ENCODE peak calls at places on chromosomes 3 and 15, in seven cellular contexts. D is testis, N is sigmoid colon, K is uterus, Z is lower leg skin, Y is heart left ventricle, J is A549. S is an unnamed sample.

GRCh38 chr15:66830358-66830757 is 128.3 kb downstream of the SMAD6 start:
- DNase-seq in D (no peak), N (no peak), K (no peak), Z (no peak), Y (no peak), J (no peak), S (no peak)

GRCh38 chr15:68062946-68063345 is 8.8 kb downstream of the PIAS1 start:
- DNase-seq in D (no peak), N (no peak), K (no peak), Z (no peak), Y (no peak), J (no peak), S (no peak)

GRCh38 chr15:68334661-68335124 is 57.1 kb downstream of the FEM1B start:
- DNase-seq in D (no peak), N (no peak), K (no peak), Z (no peak), Y (no peak), J (no peak), S (no peak)

GRCh38 chr3:79968418-79968817 is 200.6 kb upstream of the ROBO1 start:
- DNase-seq in D (no peak), N (no peak), K (no peak), Z (no peak), Y (no peak), J (no peak), S (no peak)

GRCh38 chr3:160686955-160687535 is 10.1 kb downstream of the ARL14 start:
- DNase-seq in D (no peak), N (no peak), K (no peak), Z (no peak), Y (no peak), J (no peak), S (peak; percentile 26)

GRCh38 chr15:78540955-78541743 is 905 bp downstream of the PSMA4 start:
- DNase-seq in D (no peak), N (no peak), K (no peak), Z (no peak), Y (no peak), J (no peak), S (peak; percentile 51)

GRCh38 chr3:36494461-36495109 is 114.3 kb downstream of the STAC start:
- DNase-seq in D (no peak), N (peak; percentile 73), K (no peak), Z (peak; percentile 84), Y (no peak), J (no peak), S (no peak)

GRCh38 chr15:38518084-38518483 is 46.5 kb downstream of the RASGRP1 start:
- DNase-seq in D (no peak), N (no peak), K (no peak), Z (no peak), Y (no peak), J (no peak), S (no peak)

GRCh38 chr3:25782938-25783660 is at the start of gene NGLY1:
- DNase-seq in D (peak; percentile 89), N (peak; percentile 91), K (peak; percentile 82), Z (peak; percentile 96), Y (peak; percentile 93), J (peak; percentile 74), S (peak; percentile 88)

GRCh38 chr15:77714023-77714422 is 81.3 kb upstream of the LINGO1 start:
- DNase-seq in D (no peak), N (no peak), K (no peak), Z (no peak), Y (no peak), J (no peak), S (no peak)

GRCh38 chr3:120350431-120350941 is 1.3 kb upstream of the LRRC58 start:
- DNase-seq in D (peak; percentile 26), N (peak; percentile 67), K (peak; percentile 20), Z (no peak), Y (no peak), J (peak; percentile 33), S (peak; percentile 55)

GRCh38 chr15:68650901-68651709 is 72.3 kb downstream of the CORO2B start:
- DNase-seq in D (peak; percentile 78), N (peak; percentile 76), K (peak; percentile 23), Z (peak; percentile 88), Y (peak; percentile 80), J (peak; percentile 90), S (peak; percentile 58)

GRCh38 chr3:125261031-125261430 is 48.5 kb upstream of the SLC12A8 start:
- DNase-seq in D (no peak), N (no peak), K (no peak), Z (no peak), Y (no peak), J (no peak), S (no peak)

GRCh38 chr3:27253831-27254230 is 115.4 kb downstream of the NEK10 start:
- DNase-seq in D (peak; percentile 60), N (no peak), K (no peak), Z (no peak), Y (no peak), J (peak; percentile 32), S (no peak)

GRCh38 chr15:43886558-43886957 is 59.8 kb downstream of the WDR76 start:
- DNase-seq in D (no peak), N (no peak), K (no peak), Z (no peak), Y (no peak), J (no peak), S (no peak)

GRCh38 chr3:17678116-17678741 is 64.2 kb downstream of the TBC1D5 start:
- DNase-seq in D (no peak), N (no peak), K (no peak), Z (no peak), Y (no peak), J (no peak), S (no peak)

GRCh38 chr15:99507732-99508571 is 57.8 kb upstream of the MEF2A start:
- DNase-seq in D (peak; percentile 54), N (peak; percentile 80), K (peak; percentile 75), Z (no peak), Y (no peak), J (no peak), S (no peak)
- TF ChIP-seq POLR2A in D (no peak), N (no peak), K (peak; percentile 29), Z (no peak), Y (no peak), J (no peak), S (no peak)

GRCh38 chr3:196012481-196012880 is 69.4 kb downstream of the TFRC start:
- DNase-seq in D (no peak), N (no peak), K (no peak), Z (no peak), Y (no peak), J (no peak), S (no peak)

GRCh38 chr3:196013587-196014487 is 68.1 kb downstream of the TFRC start:
- DNase-seq in D (no peak), N (no peak), K (no peak), Z (no peak), Y (no peak), J (no peak), S (no peak)

GRCh38 chr3:196016485-196016884 is 65.4 kb downstream of the TFRC start:
- DNase-seq in D (no peak), N (no peak), K (no peak), Z (no peak), Y (no peak), J (no peak), S (no peak)

GRCh38 chr3:196009456-196009855 is 72.4 kb downstream of the TFRC start:
- DNase-seq in D (no peak), N (no peak), K (no peak), Z (no peak), Y (no peak), J (no peak), S (no peak)

GRCh38 chr3:196012941-196013471 is 68.9 kb downstream of the TFRC start:
- DNase-seq in D (no peak), N (no peak), K (no peak), Z (no peak), Y (no peak), J (no peak), S (no peak)
- TF ChIP-seq POLR2A in D (no peak), N (no peak), K (no peak), Z (no peak), Y (no peak), J (no peak), S (no peak)

GRCh38 chr15:98863983-98864382 is 143.6 kb downstream of the PGPEP1L start:
- DNase-seq in D (no peak), N (no peak), K (no peak), Z (no peak), Y (no peak), J (no peak), S (no peak)

GRCh38 chr15:98868564-98868963 is 139.0 kb downstream of the PGPEP1L start:
- DNase-seq in D (peak; percentile 42), N (no peak), K (no peak), Z (no peak), Y (no peak), J (no peak), S (no peak)

GRCh38 chr15:98861188-98861587 is 146.4 kb downstream of the PGPEP1L start:
- DNase-seq in D (no peak), N (no peak), K (no peak), Z (no peak), Y (no peak), J (no peak), S (no peak)

GRCh38 chr15:98866503-98866902 is 141.1 kb downstream of the PGPEP1L start:
- DNase-seq in D (peak; percentile 52), N (no peak), K (peak; percentile 55), Z (peak; percentile 81), Y (no peak), J (no peak), S (no peak)

DNA sequence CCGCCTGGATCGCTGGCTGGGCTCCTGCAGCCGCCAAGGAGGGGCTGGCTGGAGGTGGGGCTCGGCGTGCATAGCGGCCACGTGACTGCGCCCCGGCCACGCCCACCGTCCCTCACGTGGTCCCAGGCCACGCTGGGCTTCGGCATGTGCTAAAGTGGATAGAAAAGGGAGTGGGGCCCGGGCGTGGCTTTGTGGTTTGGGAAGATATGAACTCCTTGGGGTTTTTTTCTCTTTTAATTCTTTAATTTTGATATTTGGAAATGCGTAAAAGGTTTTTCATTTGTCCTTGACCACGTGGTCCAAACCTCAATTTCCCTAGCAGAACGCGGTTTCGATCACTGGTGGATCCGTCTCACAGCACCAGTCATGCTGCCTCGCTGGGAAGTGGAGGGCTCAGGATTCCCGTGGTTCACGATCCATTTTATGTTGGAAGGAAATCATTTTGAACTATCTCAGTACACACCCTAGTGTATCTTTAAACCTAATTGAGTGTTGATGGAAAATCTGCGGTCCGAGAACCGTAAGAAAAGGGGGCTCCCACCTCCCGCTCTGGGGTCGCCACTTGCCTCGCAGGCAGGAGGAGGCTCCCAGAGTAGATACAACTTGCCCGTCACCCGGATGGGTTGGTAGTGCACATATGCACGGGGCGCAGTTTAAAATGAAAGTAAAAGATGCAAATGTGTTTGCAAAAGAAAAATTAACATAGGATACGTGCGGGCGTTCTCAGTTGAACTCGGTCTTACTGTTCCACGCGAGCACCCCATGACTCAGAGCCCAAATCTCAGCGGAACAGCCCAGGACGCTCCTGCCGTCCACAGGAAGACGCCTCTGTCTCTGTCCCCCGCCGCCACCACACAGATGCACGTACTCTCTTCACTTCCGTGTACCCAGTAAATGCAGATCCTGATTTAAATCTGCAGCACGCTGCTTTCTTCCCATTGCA is 141.9 kb downstream of the PGPEP1L start:
- DNase-seq in D (peak; percentile 92), N (peak; percentile 88), K (peak; percentile 80), Z (peak; percentile 94), Y (peak; percentile 90), J (no peak), S (peak; percentile 87)
- TF ChIP-seq POLR2A in D (no peak), N (no peak), K (no peak), Z (no peak), Y (no peak), J (peak; percentile 18), S (no peak)

GRCh38 chr15:92655178-92655995 is at the start of gene FAM174B:
- DNase-seq in D (peak; percentile 68), N (peak; percentile 72), K (no peak), Z (peak; percentile 83), Y (peak; percentile 74), J (peak; percentile 65), S (no peak)
- TF ChIP-seq POLR2A in D (no peak), N (no peak), K (peak; percentile 44), Z (no peak), Y (peak; percentile 18), J (peak; percentile 48), S (no peak)

S was measured in erythroblast.